ENCODE peak calls at places on chromosomes 5 and 9, in six cellular contexts. W is neuronal stem cell, R is H9, G is MM.1S, X is DND-41, S is GM23248. N is an unnamed sample.

GRCh38 chr5:172599204-172599567 is 41.9 kb upstream of the NEURL1B start:
- DNase-seq in W (no peak), R (no peak), G (no peak), X (no peak), S (no peak), N (no peak)

GRCh38 chr9:73118898-73119554 is 32.6 kb upstream of the ANXA1 start:
- DNase-seq in W (no peak), R (no peak), G (no peak), X (no peak), S (peak), N (no peak)

GRCh38 chr5:32710335-32710858 is 724 bp upstream of the NPR3 start:
- DNase-seq in W (peak), R (peak), G (no peak), X (no peak), S (peak), N (no peak)

GRCh38 chr5:171907731-171908343 is 98.6 kb downstream of the FBXW11 start:
- DNase-seq in W (peak), R (peak), G (peak), X (peak), S (peak), N (peak)

GRCh38 chr5:150659360-150660107 is 1.5 kb upstream of the MYOZ3 start:
- DNase-seq in W (no peak), R (peak), G (no peak), X (no peak), S (no peak), N (no peak)

GRCh38 chr9:123111427-123111826 is 78.0 kb downstream of the GPR21 start:
- DNase-seq in W (no peak), R (no peak), G (peak), X (no peak), S (no peak), N (no peak)

GRCh38 chr9:93126151-93126781 is 7.8 kb downstream of the NINJ1 start:
- DNase-seq in W (no peak), R (peak), G (no peak), X (no peak), S (no peak), N (no peak)

GRCh38 chr5:74851684-74852353 is 14.4 kb downstream of the FAM169A start:
- DNase-seq in W (no peak), R (no peak), G (peak), X (no peak), S (peak), N (no peak)

GRCh38 chr9:94553029-94553938 is 1.6 kb upstream of the PCAT7 start:
- DNase-seq in W (no peak), R (peak), G (no peak), X (no peak), S (no peak), N (peak)

GRCh38 chr5:67989457-67989856 is 226.1 kb upstream of the PIK3R1 start:
- DNase-seq in W (no peak), R (no peak), G (no peak), X (no peak), S (peak), N (peak)

GRCh38 chr5:74212336-74212735 is 428.2 kb downstream of the ENC1 start:
- DNase-seq in W (no peak), R (peak), G (peak), X (no peak), S (peak), N (no peak)

GRCh38 chr9:3180696-3181048 is 336.8 kb upstream of the PUM3 start:
- DNase-seq in W (no peak), R (no peak), G (no peak), X (no peak), S (no peak), N (no peak)

GRCh38 chr5:180739271-180739670 is 587 bp downstream of the OR2Y1 start:
- DNase-seq in W (no peak), R (no peak), G (no peak), X (no peak), S (peak), N (no peak)

GRCh38 chr9:124436320-124436719 is 13.9 kb upstream of the ADGRD2 start:
- DNase-seq in W (no peak), R (no peak), G (peak), X (no peak), S (no peak), N (no peak)

GRCh38 chr5:87069974-87070608 is 197.6 kb upstream of the RASA1 start:
- DNase-seq in W (no peak), R (no peak), G (peak), X (no peak), S (peak), N (peak)

GRCh38 chr5:56358703-56359428 is 125.7 kb upstream of the ANKRD55 start:
- DNase-seq in W (no peak), R (no peak), G (no peak), X (no peak), S (peak), N (no peak)

GRCh38 chr5:79130781-79131180 is 19.2 kb downstream of the BHMT start:
- DNase-seq in W (no peak), R (no peak), G (no peak), X (no peak), S (no peak), N (no peak)

GRCh38 chr5:79135790-79136553 is 24.4 kb downstream of the BHMT start:
- DNase-seq in W (no peak), R (peak), G (peak), X (no peak), S (no peak), N (no peak)

GRCh38 chr5:79136618-79137017 is 25.0 kb downstream of the BHMT start:
- DNase-seq in W (no peak), R (no peak), G (no peak), X (no peak), S (no peak), N (no peak)

GRCh38 chr5:79133657-79134451 is 22.2 kb downstream of the BHMT start:
- DNase-seq in W (peak), R (peak), G (peak), X (peak), S (peak), N (peak)

GRCh38 chr5:79133121-79133656 is 21.6 kb downstream of the BHMT start:
- DNase-seq in W (peak), R (no peak), G (peak), X (no peak), S (peak), N (no peak)
- H3K9ac ChIP-seq in W (no peak), R (no peak), G (no peak), X (peak), S (peak), N (no peak)

DNA sequence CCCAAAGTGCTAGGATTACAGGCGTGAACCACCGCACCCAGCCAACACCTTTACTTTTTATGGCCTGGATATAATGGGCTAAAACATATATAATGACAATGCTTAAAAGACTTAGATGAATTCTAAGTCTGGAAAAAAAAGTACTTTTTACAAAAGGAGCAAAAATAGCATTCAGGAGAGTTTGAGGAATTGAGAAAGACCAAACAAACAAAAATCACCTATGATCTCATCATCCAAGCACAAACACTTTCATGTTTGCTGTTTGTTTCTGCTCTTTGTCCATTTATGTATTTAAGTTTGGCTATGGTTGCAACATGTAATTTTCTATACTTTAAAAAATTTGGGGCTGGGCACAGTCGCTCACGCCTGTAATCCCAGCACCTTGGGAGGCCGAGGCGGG is 54.8 kb upstream of the RIC1 start:
- DNase-seq in W (no peak), R (no peak), G (no peak), X (no peak), S (no peak), N (no peak)
- H3K27ac ChIP-seq in W (no peak), R (no peak), G (no peak), X (no peak), S (no peak), N (no peak)

GRCh38 chr5:134114886-134115805 is 665 bp downstream of the TCF7 start:
- DNase-seq in W (no peak), R (peak), G (peak), X (peak), S (peak), N (no peak)

GRCh38 chr5:134113572-134113907 is 941 bp upstream of the TCF7 start:
- DNase-seq in W (no peak), R (no peak), G (no peak), X (no peak), S (no peak), N (no peak)

GRCh38 chr5:134112726-134113571 is 1.5 kb upstream of the TCF7 start:
- DNase-seq in W (no peak), R (no peak), G (no peak), X (no peak), S (no peak), N (no peak)

GRCh38 chr5:134115806-134116175 is 1.3 kb downstream of the TCF7 start:
- DNase-seq in W (no peak), R (no peak), G (no peak), X (no peak), S (no peak), N (no peak)

GRCh38 chr5:134113908-134114875 is at the start of gene TCF7:
- DNase-seq in W (peak), R (peak), G (peak), X (peak), S (peak), N (peak)
- H3K9ac ChIP-seq in W (peak), R (peak), G (peak), X (peak), S (peak), N (peak)

GRCh38 chr5:156870498-156870839 is 20.4 kb downstream of the PPP1R2B start:
- DNase-seq in W (no peak), R (no peak), G (no peak), X (no peak), S (no peak), N (no peak)
- H3K27ac ChIP-seq in W (no peak), R (no peak), G (no peak), X (no peak), S (no peak), N (no peak)

GRCh38 chr5:59241564-59241963 is 652.0 kb downstream of the PDE4D start:
- DNase-seq in W (no peak), R (no peak), G (no peak), X (no peak), S (no peak), N (no peak)

GRCh38 chr5:59249726-59250125 is 643.8 kb downstream of the PDE4D start:
- DNase-seq in W (no peak), R (no peak), G (no peak), X (no peak), S (no peak), N (no peak)

GRCh38 chr5:59251627-59252026 is 641.9 kb downstream of the PDE4D start:
- DNase-seq in W (no peak), R (no peak), G (no peak), X (no peak), S (no peak), N (no peak)

GRCh38 chr5:59249160-59249559 is 644.4 kb downstream of the PDE4D start:
- DNase-seq in W (no peak), R (no peak), G (no peak), X (no peak), S (no peak), N (no peak)

DNA sequence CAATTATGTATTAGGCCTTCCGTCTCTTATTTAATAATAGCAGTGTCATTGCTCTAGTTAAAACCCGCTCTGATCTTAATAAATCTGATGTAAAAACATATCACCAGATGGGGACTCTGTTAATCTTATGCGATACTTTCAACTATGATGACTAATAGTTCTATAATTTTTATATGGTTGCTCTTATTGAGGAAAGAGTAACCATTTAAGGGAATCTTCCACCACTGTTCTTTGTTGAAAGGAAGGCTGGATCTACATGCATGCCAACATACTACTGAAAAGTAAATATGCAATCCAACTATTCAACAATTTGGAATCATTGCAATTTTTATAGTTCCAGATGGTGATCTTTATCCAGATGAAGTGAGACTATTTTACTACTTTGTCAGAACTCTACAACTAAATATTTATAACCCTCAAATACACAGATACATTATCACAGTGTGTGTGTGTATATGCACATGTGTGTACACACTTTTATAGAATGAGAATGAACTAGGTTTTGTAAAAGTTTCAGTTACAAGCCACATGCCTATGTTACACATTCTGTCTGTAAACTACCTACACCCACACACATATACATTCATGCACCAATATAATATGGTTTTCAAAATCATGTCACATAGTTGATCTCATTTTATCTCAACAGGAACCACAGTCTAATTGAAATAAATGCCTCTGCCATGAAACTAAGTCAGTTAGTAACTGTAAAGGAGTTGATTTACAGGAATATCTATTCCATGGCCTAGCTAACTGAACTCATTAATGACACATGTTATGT is 646.9 kb downstream of the PDE4D start:
- DNase-seq in W (no peak), R (no peak), G (no peak), X (no peak), S (no peak), N (no peak)
- H3K9ac ChIP-seq in W (no peak), R (no peak), G (no peak), X (no peak), S (no peak), N (no peak)

GRCh38 chr9:88951143-88951542 is 40.1 kb upstream of the S1PR3 start:
- DNase-seq in W (no peak), R (no peak), G (no peak), X (no peak), S (no peak), N (no peak)

GRCh38 chr9:88950341-88951141 is 40.7 kb upstream of the S1PR3 start:
- DNase-seq in W (no peak), R (no peak), G (no peak), X (no peak), S (peak), N (no peak)

GRCh38 chr9:88949961-88950340 is 41.3 kb upstream of the S1PR3 start:
- DNase-seq in W (no peak), R (no peak), G (no peak), X (no peak), S (peak), N (no peak)

GRCh38 chr9:88947581-88948573 is 43.4 kb upstream of the S1PR3 start:
- DNase-seq in W (no peak), R (no peak), G (no peak), X (no peak), S (peak), N (no peak)

DNA sequence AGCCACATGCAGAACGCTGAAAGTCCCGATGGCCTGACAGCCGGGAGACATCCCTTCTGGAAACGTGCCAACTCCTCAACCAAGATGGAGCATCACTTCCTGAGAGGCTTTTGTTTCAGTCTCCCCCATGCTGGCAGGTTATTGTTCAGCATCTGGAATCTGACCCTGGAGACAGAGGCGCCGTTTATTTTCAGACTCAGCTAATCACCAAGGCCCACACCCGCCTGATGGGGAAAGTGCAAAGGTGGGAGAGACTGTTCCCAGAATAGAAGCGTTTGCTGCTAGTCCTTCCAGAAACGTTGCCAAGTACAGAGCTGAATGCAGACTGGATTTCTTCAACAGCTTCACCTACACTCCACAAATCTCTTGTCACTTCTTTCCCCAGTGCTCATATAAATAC is 41.8 kb upstream of the S1PR3 start:
- DNase-seq in W (no peak), R (no peak), G (no peak), X (no peak), S (peak), N (no peak)
- H3K27ac ChIP-seq in W (no peak), R (no peak), G (no peak), X (no peak), S (no peak), N (no peak)

DNA sequence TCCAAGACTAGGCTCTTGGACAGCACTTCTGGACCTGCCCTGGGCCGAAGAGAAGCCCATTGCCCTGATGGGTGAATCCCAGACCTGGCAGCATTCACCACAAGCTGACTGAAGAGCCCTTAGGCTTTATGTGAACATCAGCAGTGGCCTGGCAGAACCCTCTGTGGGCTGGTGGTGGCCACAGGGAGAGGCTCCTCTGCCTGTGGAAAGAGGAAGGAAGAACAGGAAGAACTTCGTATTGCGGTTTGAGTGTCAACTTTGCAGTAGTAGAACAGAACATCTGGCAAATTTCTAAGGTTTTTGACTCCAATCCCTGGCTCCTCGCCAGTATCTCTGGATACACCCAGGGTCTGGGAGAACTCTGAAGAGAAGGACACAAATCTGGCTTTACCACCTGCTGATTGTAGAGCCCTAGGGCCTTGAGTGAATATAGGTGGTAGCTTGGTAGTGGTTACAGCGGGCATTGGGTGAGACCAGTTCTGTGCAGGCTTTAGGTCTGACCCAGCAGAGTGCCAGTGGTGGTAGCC is 356.4 kb upstream of the GRAMD2B start:
- DNase-seq in W (no peak), R (no peak), G (no peak), X (no peak), S (no peak), N (no peak)
- H3K9ac ChIP-seq in W (no peak), R (no peak), G (no peak), X (no peak), S (no peak), N (no peak)